ENCODE peak calls at places on chromosomes 2 and 18, in four cellular contexts. One of them, this sample, is unnamed. For H3K27me3, the result is how much of the 10 kb centered on the place peaks cover.

GRCh38 chr18:33676593-33676992 is 98.6 kb downstream of the ASXL3 start:
- DNase-seq in body of pancreas: no peak
- DNase-seq in brain microvascular endothelial cell: no peak
- DNase-seq in colonic mucosa: no peak
- DNase-seq in this sample: no peak

GRCh38 chr18:22056962-22057361 is 112.4 kb upstream of the GATA6 start:
- DNase-seq in body of pancreas: no peak
- DNase-seq in brain microvascular endothelial cell: no peak
- DNase-seq in colonic mucosa: no peak
- DNase-seq in this sample: no peak

GRCh38 chr2:48415765-48416515 is 114.0 kb upstream of the STON1 start:
- DNase-seq in body of pancreas: no peak
- DNase-seq in brain microvascular endothelial cell: no peak
- DNase-seq in colonic mucosa: no peak
- DNase-seq in this sample: no peak

GRCh38 chr2:47535991-47536390 is 133.0 kb downstream of the MSH2 start:
- DNase-seq in body of pancreas: peak
- DNase-seq in brain microvascular endothelial cell: peak
- DNase-seq in colonic mucosa: no peak
- DNase-seq in this sample: no peak

GRCh38 chr2:23692263-23692662 is 234.7 kb downstream of the ATAD2B start:
- DNase-seq in body of pancreas: peak
- DNase-seq in brain microvascular endothelial cell: no peak
- DNase-seq in colonic mucosa: no peak
- DNase-seq in this sample: no peak

GRCh38 chr2:65377556-65378307 is 54.7 kb downstream of the SPRED2 start:
- DNase-seq in body of pancreas: no peak
- DNase-seq in brain microvascular endothelial cell: peak
- DNase-seq in colonic mucosa: peak
- DNase-seq in this sample: peak

GRCh38 chr2:62197017-62197586 is 1.2 kb downstream of the B3GNT2 start:
- DNase-seq in body of pancreas: peak
- DNase-seq in brain microvascular endothelial cell: no peak
- DNase-seq in colonic mucosa: peak
- DNase-seq in this sample: peak

GRCh38 chr2:191521608-191522208 is 156.2 kb upstream of the NABP1 start:
- DNase-seq in body of pancreas: no peak
- DNase-seq in brain microvascular endothelial cell: no peak
- DNase-seq in colonic mucosa: no peak
- DNase-seq in this sample: no peak

GRCh38 chr2:214569419-214570035 is 158.7 kb downstream of the VWC2L start:
- DNase-seq in body of pancreas: no peak
- DNase-seq in brain microvascular endothelial cell: no peak
- DNase-seq in colonic mucosa: no peak
- DNase-seq in this sample: no peak

GRCh38 chr2:39108377-39108776 is 12.5 kb downstream of the SOS1 start:
- DNase-seq in body of pancreas: no peak
- DNase-seq in brain microvascular endothelial cell: no peak
- DNase-seq in colonic mucosa: no peak
- DNase-seq in this sample: no peak

GRCh38 chr2:6721395-6721794 is 144.3 kb downstream of the CMPK2 start:
- DNase-seq in body of pancreas: no peak
- DNase-seq in brain microvascular endothelial cell: no peak
- DNase-seq in colonic mucosa: no peak
- DNase-seq in this sample: no peak

GRCh38 chr2:43788646-43789045 is 14.8 kb downstream of the DYNC2LI1 start:
- DNase-seq in body of pancreas: no peak
- DNase-seq in brain microvascular endothelial cell: no peak
- DNase-seq in colonic mucosa: no peak
- DNase-seq in this sample: no peak

GRCh38 chr2:111903930-111904439 is 5.6 kb downstream of the MERTK start:
- DNase-seq in body of pancreas: no peak
- DNase-seq in brain microvascular endothelial cell: no peak
- DNase-seq in colonic mucosa: no peak
- DNase-seq in this sample: no peak

GRCh38 chr2:132815522-132815921 is 145.5 kb upstream of the LYPD1 start:
- DNase-seq in body of pancreas: no peak
- DNase-seq in brain microvascular endothelial cell: peak
- DNase-seq in colonic mucosa: no peak
- DNase-seq in this sample: no peak

GRCh38 chr2:222545821-222546540 is 109.9 kb downstream of the FARSB start:
- DNase-seq in body of pancreas: no peak
- DNase-seq in brain microvascular endothelial cell: no peak
- DNase-seq in colonic mucosa: no peak
- DNase-seq in this sample: no peak

GRCh38 chr2:70659551-70659950 is 105.9 kb upstream of the TGFA start:
- DNase-seq in body of pancreas: no peak
- DNase-seq in brain microvascular endothelial cell: no peak
- DNase-seq in colonic mucosa: no peak
- DNase-seq in this sample: no peak

GRCh38 chr2:903223-903900 is 47.3 kb upstream of the SNTG2 start:
- DNase-seq in body of pancreas: no peak
- DNase-seq in brain microvascular endothelial cell: no peak
- DNase-seq in colonic mucosa: no peak
- DNase-seq in this sample: no peak
- H3K27me3 ChIP-seq in body of pancreas: under half
- H3K27me3 ChIP-seq in brain microvascular endothelial cell: under half
- H3K27me3 ChIP-seq in colonic mucosa: under half
- H3K27me3 ChIP-seq in this sample: under half

GRCh38 chr2:176104338-176105077 is 2.6 kb upstream of the HOXD11 start:
- DNase-seq in body of pancreas: no peak
- DNase-seq in brain microvascular endothelial cell: no peak
- DNase-seq in colonic mucosa: no peak
- DNase-seq in this sample: no peak

GRCh38 chr2:176107731-176108181 is 676 bp downstream of the HOXD11 start:
- DNase-seq in body of pancreas: no peak
- DNase-seq in brain microvascular endothelial cell: no peak
- DNase-seq in colonic mucosa: peak
- DNase-seq in this sample: no peak

GRCh38 chr2:176106636-176107539 is at the start of gene HOXD11:
- DNase-seq in body of pancreas: no peak
- DNase-seq in brain microvascular endothelial cell: no peak
- DNase-seq in colonic mucosa: peak
- DNase-seq in this sample: peak

GRCh38 chr2:176105078-176105726 is 1.9 kb upstream of the HOXD11 start:
- DNase-seq in body of pancreas: no peak
- DNase-seq in brain microvascular endothelial cell: no peak
- DNase-seq in colonic mucosa: no peak
- DNase-seq in this sample: no peak

GRCh38 chr2:176105727-176106635 is 1.1 kb upstream of the HOXD11 start:
- DNase-seq in body of pancreas: no peak
- DNase-seq in brain microvascular endothelial cell: no peak
- DNase-seq in colonic mucosa: no peak
- DNase-seq in this sample: no peak
- H3K27me3 ChIP-seq in body of pancreas: half or more
- H3K27me3 ChIP-seq in brain microvascular endothelial cell: half or more
- H3K27me3 ChIP-seq in colonic mucosa: half or more
- H3K27me3 ChIP-seq in this sample: half or more

GRCh38 chr2:95019572-95019971 is 5.9 kb upstream of the MAL start:
- DNase-seq in body of pancreas: no peak
- DNase-seq in brain microvascular endothelial cell: no peak
- DNase-seq in colonic mucosa: no peak
- DNase-seq in this sample: no peak

GRCh38 chr2:95021847-95022246 is 3.7 kb upstream of the MAL start:
- DNase-seq in body of pancreas: no peak
- DNase-seq in brain microvascular endothelial cell: no peak
- DNase-seq in colonic mucosa: no peak
- DNase-seq in this sample: no peak

GRCh38 chr2:95018861-95019550 is 6.5 kb upstream of the MAL start:
- DNase-seq in body of pancreas: no peak
- DNase-seq in brain microvascular endothelial cell: no peak
- DNase-seq in colonic mucosa: no peak
- DNase-seq in this sample: no peak

GRCh38 chr2:95021015-95021399 is 4.5 kb upstream of the MAL start:
- DNase-seq in body of pancreas: no peak
- DNase-seq in brain microvascular endothelial cell: no peak
- DNase-seq in colonic mucosa: no peak
- DNase-seq in this sample: no peak

GRCh38 chr2:95020275-95021014 is 5.1 kb upstream of the MAL start:
- DNase-seq in body of pancreas: no peak
- DNase-seq in brain microvascular endothelial cell: no peak
- DNase-seq in colonic mucosa: no peak
- DNase-seq in this sample: no peak
- H3K27me3 ChIP-seq in body of pancreas: under half
- H3K27me3 ChIP-seq in brain microvascular endothelial cell: under half
- H3K27me3 ChIP-seq in colonic mucosa: under half
- H3K27me3 ChIP-seq in this sample: under half

DNA sequence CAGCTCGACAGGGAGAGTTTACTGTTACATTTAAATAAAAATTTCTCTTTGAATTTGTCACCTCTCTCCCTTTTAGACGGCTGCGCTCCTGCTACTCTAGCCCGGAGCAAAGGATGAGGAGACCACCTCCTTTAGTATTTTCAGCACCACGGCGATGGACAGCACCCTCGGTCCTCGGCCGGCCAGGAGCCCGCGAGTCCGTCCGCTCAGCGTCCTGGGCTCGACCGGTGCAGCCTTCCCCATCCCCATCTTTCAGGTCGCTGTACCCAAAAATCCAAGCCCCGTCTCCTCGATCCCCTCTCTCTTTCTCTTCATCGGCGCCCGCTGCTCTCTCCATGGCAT is 831 bp downstream of the CELF4 start:
- DNase-seq in body of pancreas: peak
- DNase-seq in brain microvascular endothelial cell: peak
- DNase-seq in colonic mucosa: peak
- DNase-seq in this sample: no peak
- H3K27me3 ChIP-seq in body of pancreas: under half
- H3K27me3 ChIP-seq in brain microvascular endothelial cell: under half
- H3K27me3 ChIP-seq in colonic mucosa: under half
- H3K27me3 ChIP-seq in this sample: under half

GRCh38 chr2:73915437-73915993 is 11.2 kb upstream of the DGUOK start:
- DNase-seq in body of pancreas: no peak
- DNase-seq in brain microvascular endothelial cell: no peak
- DNase-seq in colonic mucosa: no peak
- DNase-seq in this sample: no peak
- H3K27me3 ChIP-seq in body of pancreas: under half
- H3K27me3 ChIP-seq in brain microvascular endothelial cell: under half
- H3K27me3 ChIP-seq in colonic mucosa: under half
- H3K27me3 ChIP-seq in this sample: under half

GRCh38 chr2:26557244-26557925 is 79.5 kb upstream of the OTOF start:
- DNase-seq in body of pancreas: no peak
- DNase-seq in brain microvascular endothelial cell: no peak
- DNase-seq in colonic mucosa: no peak
- DNase-seq in this sample: no peak

GRCh38 chr2:26560892-26561291 is 80.3 kb downstream of the CIB4 start:
- DNase-seq in body of pancreas: no peak
- DNase-seq in brain microvascular endothelial cell: no peak
- DNase-seq in colonic mucosa: no peak
- DNase-seq in this sample: no peak

GRCh38 chr2:26559556-26559955 is 81.6 kb downstream of the CIB4 start:
- DNase-seq in body of pancreas: no peak
- DNase-seq in brain microvascular endothelial cell: no peak
- DNase-seq in colonic mucosa: no peak
- DNase-seq in this sample: no peak

GRCh38 chr2:26558271-26559043 is 80.5 kb upstream of the OTOF start:
- DNase-seq in body of pancreas: no peak
- DNase-seq in brain microvascular endothelial cell: no peak
- DNase-seq in colonic mucosa: no peak
- DNase-seq in this sample: peak

DNA sequence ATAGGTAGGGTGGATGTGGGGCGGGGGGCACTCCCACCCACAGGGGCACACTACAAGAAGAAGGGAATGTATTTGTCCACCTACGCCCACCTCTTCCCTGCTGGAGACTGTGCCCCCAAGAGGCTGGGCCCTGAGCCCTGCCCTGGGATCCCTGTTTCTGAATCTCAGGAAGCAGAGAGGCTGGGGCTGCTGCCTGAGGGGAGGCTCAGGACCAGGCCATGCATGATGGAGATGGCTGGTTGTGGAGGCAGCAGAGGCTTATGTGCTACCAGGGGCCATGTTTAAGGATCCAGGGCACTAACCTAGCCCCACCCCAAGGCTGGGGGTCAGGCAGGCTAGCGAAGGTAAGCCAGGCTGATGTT is 81.1 kb upstream of the OTOF start:
- DNase-seq in body of pancreas: no peak
- DNase-seq in brain microvascular endothelial cell: no peak
- DNase-seq in colonic mucosa: no peak
- DNase-seq in this sample: no peak
- H3K27me3 ChIP-seq in body of pancreas: under half
- H3K27me3 ChIP-seq in brain microvascular endothelial cell: half or more
- H3K27me3 ChIP-seq in colonic mucosa: under half
- H3K27me3 ChIP-seq in this sample: under half